ENCODE peak calls at places on chromosomes 2 and 18, in five cellular contexts. N, C, U, A and E are unnamed samples.

GRCh38 chr2:101986386-101986785 is 5.4 kb upstream of the IL1R2 start:
- DNase-seq in U (peak), A (no peak), C (no peak), N (no peak), E (no peak)

GRCh38 chr2:42450136-42450535 is 43.6 kb downstream of the KCNG3 start:
- DNase-seq in C (no peak), N (no peak), U (no peak), A (peak), E (peak)

GRCh38 chr2:28034696-28035095 is 144.2 kb downstream of the BABAM2 start:
- DNase-seq in N (no peak), C (no peak), U (no peak), A (no peak), E (no peak)

GRCh38 chr2:63740943-63741342 is 100.8 kb upstream of the UGP2 start:
- DNase-seq in C (no peak), U (no peak), N (no peak), A (no peak), E (no peak)

GRCh38 chr2:238241970-238242369 is 2.1 kb upstream of the HES6 start:
- DNase-seq in A (no peak), U (no peak), C (no peak), N (no peak), E (no peak)

GRCh38 chr2:71791501-71792135 is 338.3 kb downstream of the DYSF start:
- DNase-seq in N (no peak), U (no peak), A (no peak), C (no peak), E (no peak)

GRCh38 chr18:46705521-46705920 is 48.5 kb upstream of the LOXHD1 start:
- DNase-seq in N (no peak), A (no peak), C (peak), U (no peak), E (no peak)

GRCh38 chr2:218022131-218022850 is 19.5 kb upstream of the TNS1 start:
- DNase-seq in C (no peak), A (no peak), U (no peak), N (no peak), E (no peak)

GRCh38 chr2:30230855-30231725 is at the start of gene LBH:
- DNase-seq in N (peak), A (peak), U (no peak), C (peak), E (peak)

GRCh38 chr2:192000196-192000990 is 153.5 kb upstream of the CAVIN2 start:
- DNase-seq in N (no peak), A (no peak), U (no peak), C (no peak), E (no peak)

GRCh38 chr2:190859347-190860297 is 21.0 kb upstream of the GLS start:
- DNase-seq in N (peak), A (peak), C (peak), U (no peak), E (peak)

GRCh38 chr2:217061916-217062315 is 202.1 kb upstream of the TNP1 start:
- DNase-seq in A (no peak), U (no peak), C (no peak), N (no peak), E (no peak)

GRCh38 chr18:10405014-10405493 is 49.4 kb upstream of the APCDD1 start:
- DNase-seq in U (no peak), N (no peak), A (no peak), C (no peak), E (no peak)
- H2AFZ ChIP-seq in U (no peak), N (no peak), A (no peak), C (no peak), E (no peak)

DNA sequence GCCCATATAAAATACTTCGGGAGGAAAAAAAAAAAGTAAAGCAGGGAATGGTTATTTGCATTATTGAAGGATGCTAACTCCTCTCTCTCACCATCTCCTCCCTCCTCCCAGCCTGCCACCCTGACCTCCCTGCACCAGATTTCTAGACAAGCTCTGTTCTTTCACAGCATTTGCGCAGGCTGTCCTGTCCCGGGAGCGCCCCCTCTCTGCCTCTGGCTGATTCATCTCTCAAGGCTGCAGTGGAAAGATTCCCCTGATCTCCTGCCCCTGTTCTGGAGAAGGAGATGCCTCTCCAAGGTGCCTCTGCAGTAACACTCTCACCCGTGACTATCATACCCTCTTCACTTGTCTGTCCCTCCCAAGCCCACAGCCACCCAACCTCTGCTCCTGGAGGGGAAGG is 38.5 kb downstream of the COL4A4 start:
- DNase-seq in U (peak), C (peak), N (no peak), A (no peak), E (no peak)
- TF ChIP-seq CTCF in U (peak), C (peak), N (no peak), A (no peak), E (no peak)

GRCh38 chr18:63182247-63182771 is 137.3 kb downstream of the BCL2 start:
- DNase-seq in U (no peak), C (no peak), A (no peak), N (no peak), E (no peak)

GRCh38 chr18:63182861-63183260 is 136.7 kb downstream of the BCL2 start:
- DNase-seq in C (no peak), N (no peak), A (no peak), U (no peak), E (no peak)

GRCh38 chr18:63181706-63182105 is 137.9 kb downstream of the BCL2 start:
- DNase-seq in U (no peak), N (no peak), A (no peak), C (no peak), E (no peak)

GRCh38 chr18:63183952-63184351 is 135.6 kb downstream of the BCL2 start:
- DNase-seq in N (no peak), U (no peak), C (no peak), A (no peak), E (no peak)

DNA sequence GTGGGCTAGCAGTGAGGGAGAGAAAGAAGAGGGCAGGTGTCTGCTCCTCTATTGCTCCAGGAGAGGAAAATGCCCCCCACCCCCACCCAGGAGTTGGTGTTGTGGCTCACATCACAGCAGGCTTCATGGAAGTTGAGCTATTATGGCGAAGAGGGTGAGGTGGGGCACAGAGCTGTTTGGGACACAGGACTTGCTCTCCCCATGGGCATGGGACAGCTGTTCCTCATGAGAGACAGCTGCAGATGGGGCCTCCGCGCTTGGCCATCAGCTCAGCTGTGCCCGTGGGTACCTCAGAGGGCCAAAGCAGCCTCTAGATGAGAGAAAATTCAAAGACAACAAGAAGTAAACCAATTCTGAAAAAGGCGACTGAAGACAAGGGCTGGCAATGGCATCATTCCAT is 136.3 kb downstream of the BCL2 start:
- DNase-seq in N (no peak), U (no peak), A (no peak), C (no peak), E (no peak)
- H3K27ac ChIP-seq in N (no peak), U (no peak), A (no peak), C (no peak), E (no peak)

GRCh38 chr2:137838255-137839092 is 125.8 kb upstream of the HNMT start:
- DNase-seq in N (peak), A (peak), U (peak), C (peak), E (peak)
- H2AFZ ChIP-seq in N (no peak), A (no peak), U (no peak), C (no peak), E (no peak)

DNA sequence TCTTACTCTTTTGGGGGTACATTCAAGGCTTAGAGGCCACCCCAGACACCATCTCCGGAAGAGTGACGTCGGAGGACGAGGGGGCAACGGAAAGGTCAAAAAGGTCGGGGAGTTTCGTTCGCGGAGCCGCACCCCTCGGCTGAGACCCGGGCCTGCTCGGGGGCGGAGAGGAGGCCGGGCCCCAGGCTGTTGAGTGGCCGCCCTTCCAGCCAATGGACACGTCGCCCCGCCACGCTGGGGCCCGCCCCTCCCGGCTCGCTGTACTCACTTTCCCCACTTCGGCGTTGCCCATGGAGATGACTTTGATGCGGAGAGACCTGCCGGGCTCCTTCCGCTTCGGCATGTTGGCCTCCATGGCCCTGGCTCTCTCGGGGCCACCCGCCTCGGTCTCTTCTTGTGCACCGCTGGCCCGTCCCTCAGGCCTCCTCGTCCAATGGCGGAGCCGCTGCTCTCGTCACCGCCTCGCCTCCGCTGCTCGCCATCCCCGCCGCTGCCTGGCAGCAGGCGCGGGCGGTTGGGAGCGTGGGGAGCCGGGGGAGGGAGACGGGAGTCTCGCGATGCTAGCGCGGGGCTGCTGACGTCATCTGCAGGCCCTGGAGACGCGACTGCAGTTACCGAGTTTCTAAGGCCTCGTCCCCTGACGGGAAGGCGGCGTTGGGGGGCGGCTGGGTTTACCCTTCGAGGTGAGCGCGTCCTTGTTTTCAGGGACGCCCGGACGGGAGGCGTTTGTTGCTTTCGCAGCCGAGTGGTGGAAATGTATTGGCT is at the start of gene DNAJC27:
- DNase-seq in A (peak), U (peak), C (peak), N (peak), E (peak)
- TF ChIP-seq CTCF in A (no peak), U (no peak), C (no peak), N (no peak), E (no peak)

DNA sequence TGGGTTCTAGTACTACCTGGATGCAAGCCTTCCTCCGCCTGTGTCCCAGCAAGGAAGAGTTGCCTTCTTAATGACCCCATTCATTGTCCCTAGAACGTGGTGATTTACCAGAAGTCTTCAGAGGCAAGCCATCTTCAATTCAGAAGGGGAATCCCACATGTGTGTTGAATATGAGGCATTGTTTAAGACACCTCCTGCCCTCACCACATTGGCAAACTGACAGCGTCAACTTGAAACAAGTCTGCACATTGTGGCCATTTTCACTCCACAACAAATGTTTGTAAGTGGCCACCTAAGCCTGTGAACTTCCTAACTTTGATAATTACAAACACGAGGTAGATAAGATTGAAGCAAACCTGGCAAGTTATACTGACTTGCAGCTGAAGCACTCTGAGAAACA is 83.7 kb downstream of the TCF7L1 start:
- DNase-seq in U (no peak), N (no peak), C (no peak), A (no peak), E (no peak)
- H3K27ac ChIP-seq in U (no peak), N (no peak), C (peak), A (no peak), E (no peak)

DNA sequence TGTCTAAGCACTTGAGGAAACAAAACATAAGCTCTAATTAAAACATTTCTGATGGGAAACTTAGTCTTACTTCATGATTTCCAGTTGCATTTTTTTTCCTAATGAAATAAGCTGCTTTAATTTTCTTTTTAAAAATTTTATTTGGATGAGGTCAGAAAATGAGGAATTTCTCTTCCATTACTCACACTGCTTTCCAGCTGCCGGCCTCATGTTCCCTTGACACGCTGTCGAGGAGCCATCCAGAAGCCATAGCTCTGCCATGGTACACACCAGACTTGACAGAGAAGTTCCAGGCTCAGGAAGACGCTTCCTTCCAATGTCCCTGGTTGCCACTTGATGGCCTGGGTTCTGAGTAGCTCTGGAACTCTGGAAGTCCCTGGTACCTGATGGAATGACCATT is 12.1 kb upstream of the MAPRE2 start:
- DNase-seq in A (peak), N (no peak), U (no peak), C (no peak), E (peak)
- H2AFZ ChIP-seq in A (peak), N (peak), U (no peak), C (no peak), E (peak)

DNA sequence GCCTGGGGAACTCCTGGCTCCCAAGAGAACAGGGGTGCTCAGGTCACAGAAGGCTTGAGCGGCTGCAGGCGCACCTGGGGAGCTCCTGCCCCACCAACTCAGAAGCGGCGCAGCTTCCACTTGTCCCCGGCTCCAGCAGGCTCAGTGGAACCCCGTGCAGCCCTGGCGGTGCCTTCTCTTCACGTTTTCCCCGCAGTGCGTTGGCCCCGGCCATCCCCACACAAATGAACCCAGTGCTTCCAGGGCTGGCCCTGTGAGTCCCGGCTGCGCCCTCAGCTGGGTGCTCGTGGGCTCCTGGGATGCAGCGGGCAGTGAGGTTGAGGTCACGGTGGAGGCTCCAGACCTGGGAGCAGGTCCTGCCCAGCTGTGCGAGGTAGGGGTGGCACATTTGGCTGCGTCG is 17.9 kb upstream of the MBD2 start:
- DNase-seq in C (no peak), A (no peak), U (no peak), N (no peak), E (no peak)
- TF ChIP-seq CTCF in C (no peak), A (no peak), U (no peak), N (no peak), E (no peak)

DNA sequence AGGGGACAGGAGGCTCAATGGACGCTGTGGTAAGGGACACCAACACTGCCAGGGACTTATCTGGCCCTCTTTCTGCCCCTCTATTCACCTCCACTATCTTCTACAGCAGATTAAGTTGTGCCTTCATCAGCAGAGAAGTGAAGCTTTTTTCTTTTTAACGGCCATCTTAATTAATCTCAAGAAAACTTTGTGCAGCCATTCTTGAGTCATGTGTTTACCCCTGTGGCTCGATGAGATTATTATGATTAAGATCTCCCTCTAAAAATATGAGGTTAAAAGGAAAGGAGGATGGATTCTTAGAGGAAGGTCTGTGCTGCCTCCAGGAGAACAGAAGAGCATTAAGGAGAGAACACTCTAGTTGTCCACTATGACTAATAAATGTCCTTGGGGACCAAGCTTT is 32.4 kb upstream of the DSC1 start:
- DNase-seq in U (no peak), N (no peak), C (no peak), A (no peak), E (no peak)
- H3K27ac ChIP-seq in U (no peak), N (no peak), C (no peak), A (no peak), E (no peak)